ENCODE peak calls at places on chromosomes 1 and 21, in nine cellular contexts. V is GM10248; O is effector CD4-positive, alpha-beta T cell; W is HT1080; L is GF-D8; J is activated T-cell treated with anti-CD3 and anti-CD28 coated beads, Interleukin-2, amount 50 U/mL, for 24 hours; D is NCI-H446 treated with DMSO at 0.1 percent for 48 hours; S is thoracic aorta; E is stimulated activated naive CD4-positive, alpha-beta T cell. U is an unnamed sample.
A peak's percentile ranks its signal among the peaks of the same experiment; 100 is the strongest.

GRCh38 chr1:54121482-54122130 is 31.2 kb downstream of the CDCP2 start:
- DNase-seq in V (peak; percentile 81), W (peak; percentile 75), E (peak; percentile 54), L (no peak), D (no peak), S (peak; percentile 41), O (peak; percentile 44), J (peak; percentile 78), U (peak; percentile 70)

GRCh38 chr1:70945266-70945665 is 102.3 kb downstream of the PTGER3 start:
- DNase-seq in W (no peak), J (no peak), S (no peak), O (no peak), L (no peak), E (no peak), V (no peak), D (no peak), U (no peak)

GRCh38 chr1:228060458-228061190 is 21.9 kb upstream of the ARF1 start:
- DNase-seq in W (no peak), J (no peak), E (no peak), V (no peak), O (no peak), S (no peak), D (no peak), L (no peak), U (peak; percentile 39)

GRCh38 chr1:93979718-93980319 is 70.6 kb upstream of the GCLM start:
- DNase-seq in E (no peak), D (peak; percentile 97), O (no peak), V (no peak), W (no peak), L (no peak), S (no peak), J (no peak), U (no peak)

GRCh38 chr1:15941044-15941840 is 34.7 kb downstream of the ZBTB17 start:
- DNase-seq in E (no peak), V (no peak), S (no peak), J (peak; percentile 40), W (no peak), L (no peak), O (no peak), D (no peak), U (no peak)

GRCh38 chr21:46560568-46561447 is 44.1 kb downstream of the S100B start:
- DNase-seq in O (no peak), J (peak; percentile 39), L (no peak), S (no peak), D (no peak), E (no peak), V (no peak), W (no peak), U (no peak)

GRCh38 chr21:15197696-15198095 is 132.9 kb upstream of the NRIP1 start:
- DNase-seq in V (no peak), L (no peak), E (no peak), D (no peak), W (no peak), O (no peak), S (no peak), J (no peak), U (no peak)

GRCh38 chr21:43608225-43608624 is 51.1 kb downstream of the HSF2BP start:
- DNase-seq in L (no peak), D (no peak), V (no peak), J (no peak), S (no peak), W (peak; percentile 78), E (no peak), O (no peak), U (no peak)

GRCh38 chr1:2214541-2215241 is 13.4 kb upstream of the SKI start:
- DNase-seq in L (no peak), S (no peak), V (no peak), J (no peak), D (no peak), O (no peak), E (no peak), W (no peak), U (no peak)

GRCh38 chr1:224859651-224860050 is 69.8 kb upstream of the DNAH14 start:
- DNase-seq in O (no peak), S (no peak), L (no peak), E (no peak), V (no peak), J (no peak), W (no peak), D (no peak), U (no peak)

GRCh38 chr1:119635801-119636390 is 12.2 kb downstream of the ZNF697 start:
- DNase-seq in E (no peak), V (peak; percentile 38), J (no peak), S (no peak), D (no peak), L (no peak), W (peak; percentile 78), O (no peak), U (no peak)

GRCh38 chr1:204258213-204259115 is 44.7 kb upstream of the GOLT1A start:
- DNase-seq in V (peak; percentile 74), S (no peak), J (peak; percentile 50), L (no peak), E (no peak), D (no peak), W (peak; percentile 44), O (no peak), U (peak; percentile 45)

GRCh38 chr21:42971897-42972275 is 2.5 kb upstream of the PKNOX1 start:
- DNase-seq in V (no peak), D (no peak), E (no peak), O (no peak), S (no peak), J (no peak), W (no peak), L (no peak), U (no peak)

GRCh38 chr1:53911442-53911841 is 17.5 kb downstream of the DIO1 start:
- DNase-seq in S (no peak), V (no peak), D (no peak), O (no peak), W (no peak), E (no peak), J (no peak), L (no peak), U (no peak)

GRCh38 chr1:6035719-6036118 is 10.0 kb upstream of the KCNAB2 start:
- DNase-seq in S (no peak), E (no peak), J (no peak), W (no peak), V (no peak), L (no peak), O (no peak), D (no peak), U (no peak)

GRCh38 chr1:8858888-8859706 is 19.4 kb downstream of the ENO1 start:
- DNase-seq in E (peak; percentile 23), W (peak; percentile 56), S (no peak), O (peak; percentile 46), D (peak; percentile 48), J (no peak), L (peak; percentile 36), V (peak; percentile 46), U (peak; percentile 43)

GRCh38 chr1:3736708-3737107 is 15.5 kb upstream of the CCDC27 start:
- DNase-seq in L (no peak), V (no peak), D (no peak), J (no peak), E (no peak), W (no peak), O (no peak), S (no peak), U (no peak)

GRCh38 chr1:33966346-33967141 is 102.7 kb downstream of the HMGB4 start:
- DNase-seq in O (no peak), W (peak; percentile 66), L (no peak), V (no peak), S (no peak), E (no peak), J (no peak), D (no peak), U (peak; percentile 11)

GRCh38 chr1:168082008-168082876 is 54.5 kb downstream of the GPR161 start:
- DNase-seq in D (peak; percentile 37), W (peak; percentile 58), O (peak; percentile 45), V (peak; percentile 81), S (peak; percentile 27), L (no peak), E (peak; percentile 1), J (peak; percentile 77), U (peak; percentile 58)